ENCODE peak calls at places on chromosomes 4 and X, in eight cellular contexts. One of them, this sample, is unnamed.

GRCh38 chrX:14065800-14066199 is 36.1 kb upstream of the GEMIN8 start:
- DNase-seq in colonic mucosa: no peak
- DNase-seq in stimulated activated CD4-positive, alpha-beta T cell treated with anti-CD3 and anti-CD28 coated beads, Interleukin-2, amount 100 ng/mL, for 48 hours: no peak
- DNase-seq in stimulated activated CD8-positive, alpha-beta memory T cell treated with anti-CD3 and anti-CD28 coated beads, Interleukin-2, amount 100 ng/mL, for 1 hour: no peak
- DNase-seq in tibial artery: no peak
- DNase-seq in cardiac septum: no peak
- DNase-seq in iris pigment epithelial cell: no peak
- DNase-seq in heart left ventricle: no peak
- DNase-seq in this sample: no peak

GRCh38 chr4:152029631-152030030 is 268.8 kb upstream of the GATB start:
- DNase-seq in colonic mucosa: no peak
- DNase-seq in stimulated activated CD4-positive, alpha-beta T cell treated with anti-CD3 and anti-CD28 coated beads, Interleukin-2, amount 100 ng/mL, for 48 hours: no peak
- DNase-seq in stimulated activated CD8-positive, alpha-beta memory T cell treated with anti-CD3 and anti-CD28 coated beads, Interleukin-2, amount 100 ng/mL, for 1 hour: no peak
- DNase-seq in tibial artery: no peak
- DNase-seq in cardiac septum: no peak
- DNase-seq in iris pigment epithelial cell: no peak
- DNase-seq in heart left ventricle: no peak
- DNase-seq in this sample: no peak

GRCh38 chr4:26238782-26239647 is 81.8 kb upstream of the RBPJ start:
- DNase-seq in colonic mucosa: peak
- DNase-seq in stimulated activated CD4-positive, alpha-beta T cell treated with anti-CD3 and anti-CD28 coated beads, Interleukin-2, amount 100 ng/mL, for 48 hours: no peak
- DNase-seq in stimulated activated CD8-positive, alpha-beta memory T cell treated with anti-CD3 and anti-CD28 coated beads, Interleukin-2, amount 100 ng/mL, for 1 hour: no peak
- DNase-seq in tibial artery: no peak
- DNase-seq in cardiac septum: no peak
- DNase-seq in iris pigment epithelial cell: peak
- DNase-seq in heart left ventricle: no peak
- DNase-seq in this sample: no peak

GRCh38 chrX:9291666-9292065 is 173.2 kb upstream of the TBL1X start:
- DNase-seq in colonic mucosa: no peak
- DNase-seq in stimulated activated CD4-positive, alpha-beta T cell treated with anti-CD3 and anti-CD28 coated beads, Interleukin-2, amount 100 ng/mL, for 48 hours: no peak
- DNase-seq in stimulated activated CD8-positive, alpha-beta memory T cell treated with anti-CD3 and anti-CD28 coated beads, Interleukin-2, amount 100 ng/mL, for 1 hour: no peak
- DNase-seq in tibial artery: no peak
- DNase-seq in cardiac septum: no peak
- DNase-seq in iris pigment epithelial cell: no peak
- DNase-seq in heart left ventricle: no peak
- DNase-seq in this sample: no peak

GRCh38 chr4:145538636-145539035 is 57.0 kb downstream of the SMAD1 start:
- DNase-seq in colonic mucosa: no peak
- DNase-seq in stimulated activated CD4-positive, alpha-beta T cell treated with anti-CD3 and anti-CD28 coated beads, Interleukin-2, amount 100 ng/mL, for 48 hours: no peak
- DNase-seq in stimulated activated CD8-positive, alpha-beta memory T cell treated with anti-CD3 and anti-CD28 coated beads, Interleukin-2, amount 100 ng/mL, for 1 hour: no peak
- DNase-seq in tibial artery: no peak
- DNase-seq in cardiac septum: no peak
- DNase-seq in iris pigment epithelial cell: no peak
- DNase-seq in heart left ventricle: no peak
- DNase-seq in this sample: no peak

GRCh38 chr4:6188687-6189305 is 11.6 kb downstream of the JAKMIP1 start:
- DNase-seq in colonic mucosa: no peak
- DNase-seq in stimulated activated CD4-positive, alpha-beta T cell treated with anti-CD3 and anti-CD28 coated beads, Interleukin-2, amount 100 ng/mL, for 48 hours: no peak
- DNase-seq in stimulated activated CD8-positive, alpha-beta memory T cell treated with anti-CD3 and anti-CD28 coated beads, Interleukin-2, amount 100 ng/mL, for 1 hour: no peak
- DNase-seq in tibial artery: no peak
- DNase-seq in cardiac septum: no peak
- DNase-seq in iris pigment epithelial cell: peak
- DNase-seq in heart left ventricle: no peak
- DNase-seq in this sample: no peak

GRCh38 chr4:101944649-101945048 is 154.1 kb downstream of the BANK1 start:
- DNase-seq in colonic mucosa: no peak
- DNase-seq in stimulated activated CD4-positive, alpha-beta T cell treated with anti-CD3 and anti-CD28 coated beads, Interleukin-2, amount 100 ng/mL, for 48 hours: no peak
- DNase-seq in stimulated activated CD8-positive, alpha-beta memory T cell treated with anti-CD3 and anti-CD28 coated beads, Interleukin-2, amount 100 ng/mL, for 1 hour: no peak
- DNase-seq in tibial artery: no peak
- DNase-seq in cardiac septum: no peak
- DNase-seq in iris pigment epithelial cell: peak
- DNase-seq in heart left ventricle: no peak
- DNase-seq in this sample: no peak

GRCh38 chrX:53711446-53711845 is 24.9 kb upstream of the HUWE1 start:
- DNase-seq in colonic mucosa: no peak
- DNase-seq in stimulated activated CD4-positive, alpha-beta T cell treated with anti-CD3 and anti-CD28 coated beads, Interleukin-2, amount 100 ng/mL, for 48 hours: no peak
- DNase-seq in stimulated activated CD8-positive, alpha-beta memory T cell treated with anti-CD3 and anti-CD28 coated beads, Interleukin-2, amount 100 ng/mL, for 1 hour: no peak
- DNase-seq in tibial artery: no peak
- DNase-seq in cardiac septum: no peak
- DNase-seq in iris pigment epithelial cell: no peak
- DNase-seq in heart left ventricle: no peak
- DNase-seq in this sample: no peak

GRCh38 chr4:99136329-99136728 is 7.8 kb downstream of the ADH4 start:
- DNase-seq in colonic mucosa: no peak
- DNase-seq in stimulated activated CD4-positive, alpha-beta T cell treated with anti-CD3 and anti-CD28 coated beads, Interleukin-2, amount 100 ng/mL, for 48 hours: no peak
- DNase-seq in stimulated activated CD8-positive, alpha-beta memory T cell treated with anti-CD3 and anti-CD28 coated beads, Interleukin-2, amount 100 ng/mL, for 1 hour: no peak
- DNase-seq in tibial artery: no peak
- DNase-seq in cardiac septum: no peak
- DNase-seq in iris pigment epithelial cell: no peak
- DNase-seq in heart left ventricle: no peak
- DNase-seq in this sample: no peak

GRCh38 chr4:113064244-113064643 is 14.8 kb downstream of the ANK2 start:
- DNase-seq in colonic mucosa: no peak
- DNase-seq in stimulated activated CD4-positive, alpha-beta T cell treated with anti-CD3 and anti-CD28 coated beads, Interleukin-2, amount 100 ng/mL, for 48 hours: no peak
- DNase-seq in stimulated activated CD8-positive, alpha-beta memory T cell treated with anti-CD3 and anti-CD28 coated beads, Interleukin-2, amount 100 ng/mL, for 1 hour: no peak
- DNase-seq in tibial artery: no peak
- DNase-seq in cardiac septum: no peak
- DNase-seq in iris pigment epithelial cell: no peak
- DNase-seq in heart left ventricle: no peak
- DNase-seq in this sample: no peak

GRCh38 chr4:89072921-89073320 is 15.9 kb upstream of the FAM13A start:
- DNase-seq in colonic mucosa: no peak
- DNase-seq in stimulated activated CD4-positive, alpha-beta T cell treated with anti-CD3 and anti-CD28 coated beads, Interleukin-2, amount 100 ng/mL, for 48 hours: no peak
- DNase-seq in stimulated activated CD8-positive, alpha-beta memory T cell treated with anti-CD3 and anti-CD28 coated beads, Interleukin-2, amount 100 ng/mL, for 1 hour: no peak
- DNase-seq in tibial artery: no peak
- DNase-seq in cardiac septum: no peak
- DNase-seq in iris pigment epithelial cell: no peak
- DNase-seq in heart left ventricle: no peak
- DNase-seq in this sample: no peak

GRCh38 chr4:155972098-155972497 is 18.4 kb upstream of the CTSO start:
- DNase-seq in colonic mucosa: no peak
- DNase-seq in stimulated activated CD4-positive, alpha-beta T cell treated with anti-CD3 and anti-CD28 coated beads, Interleukin-2, amount 100 ng/mL, for 48 hours: no peak
- DNase-seq in stimulated activated CD8-positive, alpha-beta memory T cell treated with anti-CD3 and anti-CD28 coated beads, Interleukin-2, amount 100 ng/mL, for 1 hour: no peak
- DNase-seq in tibial artery: no peak
- DNase-seq in cardiac septum: no peak
- DNase-seq in iris pigment epithelial cell: peak
- DNase-seq in heart left ventricle: no peak
- DNase-seq in this sample: no peak

GRCh38 chr4:18366762-18367358 is 345.3 kb upstream of the LCORL start:
- DNase-seq in colonic mucosa: no peak
- DNase-seq in stimulated activated CD4-positive, alpha-beta T cell treated with anti-CD3 and anti-CD28 coated beads, Interleukin-2, amount 100 ng/mL, for 48 hours: no peak
- DNase-seq in stimulated activated CD8-positive, alpha-beta memory T cell treated with anti-CD3 and anti-CD28 coated beads, Interleukin-2, amount 100 ng/mL, for 1 hour: no peak
- DNase-seq in tibial artery: no peak
- DNase-seq in cardiac septum: no peak
- DNase-seq in iris pigment epithelial cell: peak
- DNase-seq in heart left ventricle: no peak
- DNase-seq in this sample: no peak

GRCh38 chr4:177907736-177908424 is 465.6 kb upstream of the AGA start:
- DNase-seq in colonic mucosa: no peak
- DNase-seq in stimulated activated CD4-positive, alpha-beta T cell treated with anti-CD3 and anti-CD28 coated beads, Interleukin-2, amount 100 ng/mL, for 48 hours: no peak
- DNase-seq in stimulated activated CD8-positive, alpha-beta memory T cell treated with anti-CD3 and anti-CD28 coated beads, Interleukin-2, amount 100 ng/mL, for 1 hour: no peak
- DNase-seq in tibial artery: no peak
- DNase-seq in cardiac septum: no peak
- DNase-seq in iris pigment epithelial cell: no peak
- DNase-seq in heart left ventricle: no peak
- DNase-seq in this sample: no peak

GRCh38 chrX:50813843-50814661 is at the start of gene SHROOM4:
- DNase-seq in colonic mucosa: peak
- DNase-seq in stimulated activated CD4-positive, alpha-beta T cell treated with anti-CD3 and anti-CD28 coated beads, Interleukin-2, amount 100 ng/mL, for 48 hours: no peak
- DNase-seq in stimulated activated CD8-positive, alpha-beta memory T cell treated with anti-CD3 and anti-CD28 coated beads, Interleukin-2, amount 100 ng/mL, for 1 hour: no peak
- DNase-seq in tibial artery: peak
- DNase-seq in cardiac septum: no peak
- DNase-seq in iris pigment epithelial cell: peak
- DNase-seq in heart left ventricle: peak
- DNase-seq in this sample: no peak

GRCh38 chr4:184215709-184216328 is 1.9 kb downstream of the ENPP6 start:
- DNase-seq in colonic mucosa: no peak
- DNase-seq in stimulated activated CD4-positive, alpha-beta T cell treated with anti-CD3 and anti-CD28 coated beads, Interleukin-2, amount 100 ng/mL, for 48 hours: no peak
- DNase-seq in stimulated activated CD8-positive, alpha-beta memory T cell treated with anti-CD3 and anti-CD28 coated beads, Interleukin-2, amount 100 ng/mL, for 1 hour: no peak
- DNase-seq in tibial artery: no peak
- DNase-seq in cardiac septum: no peak
- DNase-seq in iris pigment epithelial cell: no peak
- DNase-seq in heart left ventricle: no peak
- DNase-seq in this sample: no peak

GRCh38 chrX:107935664-107936433 is 46.3 kb downstream of the TEX13B start:
- DNase-seq in colonic mucosa: no peak
- DNase-seq in stimulated activated CD4-positive, alpha-beta T cell treated with anti-CD3 and anti-CD28 coated beads, Interleukin-2, amount 100 ng/mL, for 48 hours: no peak
- DNase-seq in stimulated activated CD8-positive, alpha-beta memory T cell treated with anti-CD3 and anti-CD28 coated beads, Interleukin-2, amount 100 ng/mL, for 1 hour: no peak
- DNase-seq in tibial artery: no peak
- DNase-seq in cardiac septum: no peak
- DNase-seq in iris pigment epithelial cell: peak
- DNase-seq in heart left ventricle: no peak
- DNase-seq in this sample: no peak

GRCh38 chr4:15336410-15337184 is 91.2 kb upstream of the C1QTNF7 start:
- DNase-seq in colonic mucosa: no peak
- DNase-seq in stimulated activated CD4-positive, alpha-beta T cell treated with anti-CD3 and anti-CD28 coated beads, Interleukin-2, amount 100 ng/mL, for 48 hours: no peak
- DNase-seq in stimulated activated CD8-positive, alpha-beta memory T cell treated with anti-CD3 and anti-CD28 coated beads, Interleukin-2, amount 100 ng/mL, for 1 hour: no peak
- DNase-seq in tibial artery: no peak
- DNase-seq in cardiac septum: no peak
- DNase-seq in iris pigment epithelial cell: peak
- DNase-seq in heart left ventricle: no peak
- DNase-seq in this sample: no peak

GRCh38 chr4:21757281-21757680 is 191.3 kb downstream of the KCNIP4 start:
- DNase-seq in colonic mucosa: no peak
- DNase-seq in stimulated activated CD4-positive, alpha-beta T cell treated with anti-CD3 and anti-CD28 coated beads, Interleukin-2, amount 100 ng/mL, for 48 hours: no peak
- DNase-seq in stimulated activated CD8-positive, alpha-beta memory T cell treated with anti-CD3 and anti-CD28 coated beads, Interleukin-2, amount 100 ng/mL, for 1 hour: no peak
- DNase-seq in tibial artery: no peak
- DNase-seq in cardiac septum: no peak
- DNase-seq in iris pigment epithelial cell: no peak
- DNase-seq in heart left ventricle: no peak
- DNase-seq in this sample: no peak

GRCh38 chr4:156968479-156968984 is 3.1 kb downstream of the PDGFC start:
- DNase-seq in colonic mucosa: peak
- DNase-seq in stimulated activated CD4-positive, alpha-beta T cell treated with anti-CD3 and anti-CD28 coated beads, Interleukin-2, amount 100 ng/mL, for 48 hours: peak
- DNase-seq in stimulated activated CD8-positive, alpha-beta memory T cell treated with anti-CD3 and anti-CD28 coated beads, Interleukin-2, amount 100 ng/mL, for 1 hour: no peak
- DNase-seq in tibial artery: peak
- DNase-seq in cardiac septum: no peak
- DNase-seq in iris pigment epithelial cell: peak
- DNase-seq in heart left ventricle: no peak
- DNase-seq in this sample: no peak

GRCh38 chr4:181536196-181536746 is 706.9 kb upstream of the TENM3 start:
- DNase-seq in colonic mucosa: peak
- DNase-seq in stimulated activated CD4-positive, alpha-beta T cell treated with anti-CD3 and anti-CD28 coated beads, Interleukin-2, amount 100 ng/mL, for 48 hours: no peak
- DNase-seq in stimulated activated CD8-positive, alpha-beta memory T cell treated with anti-CD3 and anti-CD28 coated beads, Interleukin-2, amount 100 ng/mL, for 1 hour: no peak
- DNase-seq in tibial artery: no peak
- DNase-seq in cardiac septum: no peak
- DNase-seq in iris pigment epithelial cell: no peak
- DNase-seq in heart left ventricle: no peak
- DNase-seq in this sample: no peak

GRCh38 chr4:45662996-45663395 is 460.9 kb downstream of the GABRG1 start:
- DNase-seq in colonic mucosa: no peak
- DNase-seq in stimulated activated CD4-positive, alpha-beta T cell treated with anti-CD3 and anti-CD28 coated beads, Interleukin-2, amount 100 ng/mL, for 48 hours: no peak
- DNase-seq in stimulated activated CD8-positive, alpha-beta memory T cell treated with anti-CD3 and anti-CD28 coated beads, Interleukin-2, amount 100 ng/mL, for 1 hour: no peak
- DNase-seq in tibial artery: no peak
- DNase-seq in cardiac septum: no peak
- DNase-seq in iris pigment epithelial cell: peak
- DNase-seq in heart left ventricle: peak
- DNase-seq in this sample: no peak

GRCh38 chr4:19539192-19539591 is 712.5 kb upstream of the SLIT2 start:
- DNase-seq in colonic mucosa: no peak
- DNase-seq in stimulated activated CD4-positive, alpha-beta T cell treated with anti-CD3 and anti-CD28 coated beads, Interleukin-2, amount 100 ng/mL, for 48 hours: no peak
- DNase-seq in stimulated activated CD8-positive, alpha-beta memory T cell treated with anti-CD3 and anti-CD28 coated beads, Interleukin-2, amount 100 ng/mL, for 1 hour: no peak
- DNase-seq in tibial artery: no peak
- DNase-seq in cardiac septum: no peak
- DNase-seq in iris pigment epithelial cell: no peak
- DNase-seq in heart left ventricle: no peak
- DNase-seq in this sample: no peak

GRCh38 chrX:115344885-115345653 is 55.6 kb downstream of the LUZP4 start:
- DNase-seq in colonic mucosa: peak
- DNase-seq in stimulated activated CD4-positive, alpha-beta T cell treated with anti-CD3 and anti-CD28 coated beads, Interleukin-2, amount 100 ng/mL, for 48 hours: no peak
- DNase-seq in stimulated activated CD8-positive, alpha-beta memory T cell treated with anti-CD3 and anti-CD28 coated beads, Interleukin-2, amount 100 ng/mL, for 1 hour: no peak
- DNase-seq in tibial artery: peak
- DNase-seq in cardiac septum: peak
- DNase-seq in iris pigment epithelial cell: peak
- DNase-seq in heart left ventricle: peak
- DNase-seq in this sample: no peak

GRCh38 chr4:74109116-74109791 is 10.3 kb upstream of the CXCL2 start:
- DNase-seq in colonic mucosa: peak
- DNase-seq in stimulated activated CD4-positive, alpha-beta T cell treated with anti-CD3 and anti-CD28 coated beads, Interleukin-2, amount 100 ng/mL, for 48 hours: no peak
- DNase-seq in stimulated activated CD8-positive, alpha-beta memory T cell treated with anti-CD3 and anti-CD28 coated beads, Interleukin-2, amount 100 ng/mL, for 1 hour: no peak
- DNase-seq in tibial artery: no peak
- DNase-seq in cardiac septum: no peak
- DNase-seq in iris pigment epithelial cell: peak
- DNase-seq in heart left ventricle: peak
- DNase-seq in this sample: no peak

This sample was measured in activated CD8-positive, alpha-beta memory T cell treated with anti-CD3 and anti-CD28 coated beads for 4 hours.